ENCODE peak calls at places on chromosomes 12 and 14, in ten cellular contexts. B is aorta; T is PC-3; U is body of pancreas; X is tibial artery; F is CD4-positive, CD25-positive, alpha-beta regulatory T cell; N is GM23248; J is uterus; H is endothelial cell of umbilical vein; C is heart left ventricle. S is an unnamed sample. For H3K36me3, the result is how much of the 10 kb centered on the place peaks cover.

GRCh38 chr14:38836539-38836938 is 266.5 kb downstream of the SEC23A start:
- DNase-seq in B (no peak), T (no peak), U (no peak), X (no peak), F (no peak), N (no peak), J (no peak), H (no peak), C (no peak), S (no peak)

GRCh38 chr12:81297606-81298005 is 219.7 kb downstream of the ACSS3 start:
- DNase-seq in B (no peak), T (no peak), U (no peak), X (no peak), F (no peak), N (peak), J (no peak), H (no peak), C (no peak), S (no peak)

GRCh38 chr14:90979451-90979850 is 81.0 kb downstream of the RPS6KA5 start:
- DNase-seq in B (no peak), T (no peak), U (no peak), X (no peak), F (no peak), N (no peak), J (no peak), H (no peak), C (no peak), S (no peak)

GRCh38 chr14:49768301-49769121 is 558 bp downstream of the KLHDC2 start:
- DNase-seq in B (peak), T (peak), U (peak), X (peak), F (peak), N (peak), J (peak), H (peak), C (peak), S (peak)

GRCh38 chr12:13592063-13592942 is 389.1 kb downstream of the GRIN2B start:
- DNase-seq in B (no peak), T (no peak), U (no peak), X (no peak), F (no peak), N (no peak), J (no peak), H (no peak), C (no peak), S (no peak)

GRCh38 chr12:64679487-64679983 is 69.2 kb downstream of the RASSF3 start:
- DNase-seq in B (peak), T (peak), U (peak), X (peak), F (peak), N (peak), J (peak), H (peak), C (peak), S (peak)

GRCh38 chr12:14238224-14238792 is 127.2 kb upstream of the ATF7IP start:
- DNase-seq in B (no peak), T (peak), U (no peak), X (no peak), F (no peak), N (peak), J (no peak), H (peak), C (no peak), S (no peak)

GRCh38 chr14:69703047-69704046 is 63.6 kb upstream of the SRSF5 start:
- DNase-seq in B (no peak), T (no peak), U (no peak), X (no peak), F (no peak), N (no peak), J (no peak), H (no peak), C (peak), S (no peak)

GRCh38 chr14:74579447-74580274 is 32.4 kb downstream of the LTBP2 start:
- DNase-seq in B (peak), T (peak), U (no peak), X (no peak), F (no peak), N (peak), J (no peak), H (peak), C (no peak), S (no peak)

GRCh38 chr12:113461666-113462065 is 10.0 kb downstream of the LHX5 start:
- DNase-seq in B (no peak), T (peak), U (no peak), X (no peak), F (no peak), N (peak), J (no peak), H (no peak), C (no peak), S (no peak)

GRCh38 chr14:33460119-33460518 is 490.8 kb downstream of the EGLN3 start:
- DNase-seq in B (no peak), T (no peak), U (no peak), X (no peak), F (no peak), N (peak), J (no peak), H (no peak), C (no peak), S (no peak)

GRCh38 chr12:17810399-17810798 is 279.6 kb downstream of the RERGL start:
- DNase-seq in B (no peak), T (no peak), U (no peak), X (no peak), F (no peak), N (no peak), J (no peak), H (no peak), C (no peak), S (no peak)

GRCh38 chr12:15268927-15269552 is 47.8 kb upstream of the RERG start:
- DNase-seq in B (no peak), T (peak), U (peak), X (no peak), F (peak), N (peak), J (peak), H (peak), C (peak), S (peak)

GRCh38 chr12:10634427-10634826 is 21.0 kb upstream of the MAGOHB start:
- DNase-seq in B (no peak), T (peak), U (no peak), X (no peak), F (no peak), N (peak), J (no peak), H (no peak), C (no peak), S (no peak)

GRCh38 chr14:68395585-68395984 is 397.3 kb downstream of the ZFP36L1 start:
- DNase-seq in B (no peak), T (no peak), U (no peak), X (peak), F (no peak), N (peak), J (peak), H (no peak), C (no peak), S (no peak)

GRCh38 chr12:125129592-125130255 is 64.5 kb downstream of the AACS start:
- DNase-seq in B (no peak), T (no peak), U (no peak), X (no peak), F (no peak), N (no peak), J (no peak), H (no peak), C (peak), S (no peak)

GRCh38 chr14:100554082-100554677 is 33.0 kb downstream of the BEGAIN start:
- DNase-seq in B (peak), T (no peak), U (no peak), X (no peak), F (no peak), N (peak), J (peak), H (no peak), C (peak), S (no peak)

GRCh38 chr12:100375023-100375737 is 18.3 kb downstream of the SLC17A8 start:
- DNase-seq in B (peak), T (no peak), U (peak), X (no peak), F (no peak), N (peak), J (peak), H (no peak), C (peak), S (no peak)

GRCh38 chr14:89304972-89305703 is 111.9 kb downstream of the FOXN3 start:
- DNase-seq in B (no peak), T (peak), U (peak), X (peak), F (no peak), N (peak), J (peak), H (peak), C (no peak), S (no peak)

GRCh38 chr12:130452546-130452945 is 114.9 kb downstream of the PIWIL1 start:
- DNase-seq in B (no peak), T (no peak), U (no peak), X (no peak), F (no peak), N (no peak), J (no peak), H (no peak), C (no peak), S (no peak)

GRCh38 chr12:76871751-76872150 is 7.1 kb downstream of the CSRP2 start:
- DNase-seq in B (no peak), T (no peak), U (no peak), X (no peak), F (no peak), N (no peak), J (no peak), H (no peak), C (no peak), S (no peak)

GRCh38 chr14:54333511-54333910 is 63.3 kb upstream of the CDKN3 start:
- DNase-seq in B (no peak), T (peak), U (no peak), X (no peak), F (no peak), N (no peak), J (no peak), H (no peak), C (no peak), S (no peak)

DNA sequence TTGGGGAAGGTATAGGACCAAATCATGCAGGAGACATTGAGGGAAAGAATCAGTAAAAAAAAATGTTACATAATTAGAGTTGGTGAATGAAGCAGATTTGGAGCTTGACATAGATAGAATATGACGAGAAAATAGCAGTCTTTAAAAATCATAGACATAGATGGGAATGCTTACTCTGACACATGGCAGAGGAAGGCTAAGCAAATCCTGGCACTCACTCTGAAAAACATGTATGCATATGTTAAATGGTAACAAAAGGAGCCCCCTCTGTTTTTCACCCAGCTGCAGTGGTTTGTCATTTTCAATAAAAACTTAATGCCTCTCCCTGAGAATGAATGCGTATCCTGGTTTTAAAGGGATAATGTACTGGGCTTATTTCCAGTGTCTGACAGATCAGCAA is 561.2 kb upstream of the SEL1L start:
- DNase-seq in B (no peak), T (no peak), U (no peak), X (no peak), F (no peak), N (no peak), J (no peak), H (no peak), C (no peak), S (no peak)
- H3K4me3 ChIP-seq in B (no peak), T (no peak), U (no peak), X (no peak), F (no peak), N (no peak), J (no peak), H (no peak), C (no peak), S (no peak)

GRCh38 chr12:92571844-92572543 is 130.8 kb upstream of the PLEKHG7 start:
- DNase-seq in B (no peak), T (no peak), U (no peak), X (no peak), F (no peak), N (peak), J (no peak), H (no peak), C (no peak), S (no peak)
- H3K27ac ChIP-seq in B (no peak), T (peak), U (no peak), X (no peak), F (no peak), N (no peak), J (no peak), H (no peak), C (no peak), S (no peak)

GRCh38 chr12:95184119-95184518 is 33.1 kb downstream of the FGD6 start:
- DNase-seq in B (no peak), T (no peak), U (no peak), X (no peak), F (no peak), N (no peak), J (no peak), H (no peak), C (no peak), S (no peak)

GRCh38 chr12:95181103-95181502 is 36.2 kb downstream of the FGD6 start:
- DNase-seq in B (no peak), T (no peak), U (no peak), X (no peak), F (no peak), N (no peak), J (no peak), H (no peak), C (no peak), S (no peak)

GRCh38 chr12:95185834-95186233 is 31.4 kb downstream of the FGD6 start:
- DNase-seq in B (no peak), T (no peak), U (no peak), X (no peak), F (no peak), N (no peak), J (no peak), H (no peak), C (no peak), S (no peak)

GRCh38 chr12:95185096-95185495 is 32.2 kb downstream of the FGD6 start:
- DNase-seq in B (no peak), T (no peak), U (no peak), X (no peak), F (no peak), N (no peak), J (no peak), H (no peak), C (no peak), S (no peak)

GRCh38 chr12:95182868-95183415 is 34.3 kb downstream of the FGD6 start:
- DNase-seq in B (no peak), T (peak), U (no peak), X (no peak), F (no peak), N (peak), J (no peak), H (no peak), C (no peak), S (no peak)
- H3K36me3 ChIP-seq in B (under half), T (under half), U (under half), X (under half), F (under half), N (under half), J (under half), H (under half), C (under half), S (under half)

GRCh38 chr12:121226399-121226798 is 16.5 kb downstream of the P2RX4 start:
- DNase-seq in B (no peak), T (no peak), U (no peak), X (no peak), F (no peak), N (no peak), J (no peak), H (no peak), C (no peak), S (no peak)

GRCh38 chr12:121230538-121230907 is 20.6 kb downstream of the P2RX4 start:
- DNase-seq in B (no peak), T (no peak), U (no peak), X (no peak), F (no peak), N (no peak), J (no peak), H (no peak), C (no peak), S (no peak)

GRCh38 chr12:121224591-121224990 is 14.7 kb downstream of the P2RX4 start:
- DNase-seq in B (no peak), T (no peak), U (no peak), X (no peak), F (no peak), N (no peak), J (no peak), H (no peak), C (no peak), S (no peak)

GRCh38 chr12:121228919-121229650 is 19.2 kb downstream of the P2RX4 start:
- DNase-seq in B (no peak), T (no peak), U (no peak), X (no peak), F (no peak), N (no peak), J (no peak), H (no peak), C (no peak), S (no peak)

GRCh38 chr12:121227294-121227693 is 17.4 kb downstream of the P2RX4 start:
- DNase-seq in B (no peak), T (peak), U (peak), X (no peak), F (no peak), N (no peak), J (no peak), H (no peak), C (no peak), S (no peak)
- H3K4me3 ChIP-seq in B (no peak), T (no peak), U (no peak), X (no peak), F (no peak), N (no peak), J (no peak), H (no peak), C (no peak), S (no peak)

GRCh38 chr12:718756-719138 is 33.6 kb upstream of the WNK1 start:
- DNase-seq in B (no peak), T (no peak), U (no peak), X (no peak), F (no peak), N (no peak), J (no peak), H (no peak), C (no peak), S (no peak)
- H3K27ac ChIP-seq in B (peak), T (no peak), U (no peak), X (peak), F (no peak), N (no peak), J (peak), H (no peak), C (peak), S (no peak)

DNA sequence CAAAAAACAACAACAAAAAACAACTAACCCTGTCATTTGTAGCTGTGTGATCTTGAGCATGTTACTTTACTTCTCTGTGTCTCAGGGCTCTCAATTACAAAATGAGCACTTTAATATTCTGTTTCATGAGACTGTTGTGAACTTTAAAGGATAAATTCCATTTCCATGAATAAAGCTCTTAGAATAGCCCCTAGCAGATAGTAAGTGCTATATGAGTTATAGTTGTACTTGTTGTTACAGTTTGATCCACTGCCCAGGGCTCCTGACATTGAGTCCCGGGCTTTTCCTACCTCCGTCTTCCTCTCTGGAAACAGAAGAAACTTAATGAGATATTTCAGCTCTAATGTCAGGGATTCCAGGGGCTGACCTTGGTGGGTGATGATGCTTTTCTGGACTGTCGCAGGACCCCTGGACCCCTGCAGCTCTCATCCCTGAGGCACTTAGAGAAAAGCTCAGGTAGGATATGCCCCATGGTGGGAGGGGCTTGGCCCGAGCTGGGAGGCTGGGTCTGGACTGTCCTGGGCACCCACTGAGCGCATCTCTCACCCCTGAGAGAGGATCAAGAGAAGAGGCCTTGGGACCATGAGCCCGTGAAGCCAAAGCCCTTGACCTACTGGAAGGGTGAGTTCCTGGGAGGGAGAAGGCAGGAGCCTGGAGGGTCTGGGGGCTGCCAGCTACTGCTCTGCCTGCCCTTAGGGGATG is 5.1 kb downstream of the P3H3 start:
- DNase-seq in B (no peak), T (no peak), U (no peak), X (no peak), F (no peak), N (peak), J (no peak), H (no peak), C (no peak), S (no peak)
- H3K36me3 ChIP-seq in B (under half), T (under half), U (under half), X (under half), F (under half), N (under half), J (under half), H (under half), C (half or more), S (under half)

GRCh38 chr12:104477812-104478388 is 21.2 kb downstream of the CHST11 start:
- DNase-seq in B (no peak), T (no peak), U (no peak), X (no peak), F (no peak), N (no peak), J (no peak), H (no peak), C (no peak), S (no peak)
- H3K4me3 ChIP-seq in B (no peak), T (no peak), U (no peak), X (no peak), F (peak), N (no peak), J (no peak), H (no peak), C (no peak), S (peak)

GRCh38 chr12:91380651-91381050 is 198.0 kb upstream of the DCN start:
- DNase-seq in B (no peak), T (no peak), U (no peak), X (no peak), F (no peak), N (peak), J (no peak), H (peak), C (no peak), S (no peak)
- H3K27ac ChIP-seq in B (no peak), T (no peak), U (no peak), X (no peak), F (no peak), N (peak), J (peak), H (no peak), C (peak), S (no peak)